ENCODE peak calls at places on chromosomes 3 and 15, in ten cellular contexts. P, W, M, Y, K, J, H, G, Q and E are unnamed samples.

GRCh38 chr3:71528816-71529215 is 54.7 kb downstream of the FOXP1 start:
- DNase-seq in K (no peak), G (no peak), P (no peak), M (no peak), Y (no peak), Q (no peak), W (no peak), J (no peak), H (no peak), E (no peak)

GRCh38 chr3:149784064-149784704 is 8.2 kb downstream of the ANKUB1 start:
- DNase-seq in M (no peak), W (no peak), Q (peak; percentile 34), H (no peak), Y (no peak), P (no peak), G (peak; percentile 20), K (peak; percentile 6), J (no peak), E (no peak)

GRCh38 chr3:194738254-194739093 is 52.8 kb downstream of the FAM43A start:
- DNase-seq in G (peak; percentile 76), Y (no peak), K (peak; percentile 93), P (no peak), W (peak; percentile 50), M (peak; percentile 92), Q (peak; percentile 72), J (no peak), H (no peak), E (no peak)

GRCh38 chr3:106333911-106334618 is 465.3 kb upstream of the CBLB start:
- DNase-seq in M (no peak), H (peak; percentile 66), Q (peak; percentile 75), P (no peak), W (no peak), J (no peak), Y (no peak), K (peak; percentile 43), G (no peak), E (no peak)

GRCh38 chr15:77192451-77192850 is 121.5 kb upstream of the TSPAN3 start:
- DNase-seq in Q (no peak), P (no peak), M (no peak), G (no peak), H (no peak), K (no peak), Y (no peak), W (no peak), J (no peak), E (no peak)

GRCh38 chr15:45200799-45201556 is 13.2 kb upstream of the SHF start:
- DNase-seq in K (peak; percentile 85), G (peak; percentile 81), M (peak; percentile 91), P (peak; percentile 78), Y (peak; percentile 72), W (peak; percentile 85), H (peak; percentile 71), Q (peak; percentile 83), J (peak; percentile 88), E (no peak)

GRCh38 chr3:194133661-194134230 is 2.2 kb upstream of the HES1 start:
- DNase-seq in M (peak; percentile 82), Q (peak; percentile 55), K (peak; percentile 83), P (peak; percentile 87), Y (no peak), G (peak; percentile 76), H (no peak), J (no peak), W (peak; percentile 82), E (no peak)

GRCh38 chr3:186453531-186453930 is 90.6 kb downstream of the CRYGS start:
- DNase-seq in M (no peak), K (no peak), H (no peak), W (no peak), Y (no peak), G (no peak), P (no peak), J (no peak), Q (no peak), E (no peak)

GRCh38 chr3:87780808-87781207 is 278.0 kb downstream of the CGGBP1 start:
- DNase-seq in Q (no peak), Y (no peak), P (no peak), W (no peak), K (no peak), G (no peak), M (no peak), J (no peak), H (no peak), E (no peak)

GRCh38 chr3:40574661-40575060 is 49.9 kb downstream of the ZNF621 start:
- DNase-seq in K (peak; percentile 34), G (no peak), M (no peak), Y (no peak), W (no peak), Q (no peak), H (no peak), P (no peak), J (no peak), E (no peak)

GRCh38 chr3:124886168-124887051 is 755 bp downstream of the ITGB5 start:
- DNase-seq in P (peak; percentile 68), Q (peak; percentile 38), M (peak; percentile 74), Y (peak; percentile 70), W (peak; percentile 84), K (peak; percentile 81), H (no peak), J (no peak), G (peak; percentile 40), E (no peak)

GRCh38 chr15:48833526-48833925 is 22.7 kb upstream of the CEP152 start:
- DNase-seq in W (no peak), H (no peak), M (no peak), K (no peak), J (no peak), Q (no peak), G (no peak), P (no peak), Y (no peak), E (no peak)

GRCh38 chr3:110414851-110415250 is 656.8 kb upstream of the NECTIN3 start:
- DNase-seq in P (peak; percentile 31), W (no peak), M (no peak), H (no peak), Y (no peak), J (no peak), Q (peak; percentile 88), K (peak; percentile 84), G (peak; percentile 79), E (no peak)

GRCh38 chr3:104206925-104207324 is 1159.8 kb upstream of the ALCAM start:
- DNase-seq in G (no peak), P (peak; percentile 38), W (peak; percentile 40), J (no peak), M (no peak), H (no peak), Q (no peak), K (no peak), Y (no peak), E (no peak)

GRCh38 chr3:156552973-156553372 is 1.9 kb downstream of the SSR3 start:
- DNase-seq in W (no peak), Y (no peak), G (no peak), P (no peak), M (no peak), K (no peak), J (no peak), Q (no peak), H (no peak), E (no peak)
- H3K4me1 ChIP-seq in W (peaks cover 17% of the 10 kb centered on the region), Y (peaks cover 45% of the 10 kb centered on the region), G (peaks cover 59% of the 10 kb centered on the region), P (peaks cover 58% of the 10 kb centered on the region), M (peaks cover 47% of the 10 kb centered on the region), K (peaks cover 52% of the 10 kb centered on the region), J (peaks cover 12% of the 10 kb centered on the region), Q (peaks cover 13% of the 10 kb centered on the region), H (peaks cover 40% of the 10 kb centered on the region), E (no peaks in the 10 kb centered on the region)

GRCh38 chr3:138940446-138940845 is 6.5 kb downstream of the FOXL2 start:
- DNase-seq in Y (no peak), M (no peak), G (no peak), H (no peak), J (no peak), Q (no peak), P (no peak), K (no peak), W (no peak), E (no peak)

GRCh38 chr3:138942861-138943623 is 3.9 kb downstream of the FOXL2 start:
- DNase-seq in Y (no peak), H (no peak), K (no peak), P (no peak), J (no peak), W (no peak), M (no peak), G (no peak), Q (no peak), E (no peak)

GRCh38 chr3:138943724-138944131 is 3.2 kb downstream of the FOXL2 start:
- DNase-seq in K (no peak), H (no peak), J (no peak), M (no peak), Q (no peak), Y (no peak), W (no peak), P (no peak), G (peak; percentile 37), E (no peak)

GRCh38 chr3:138941259-138941885 is 5.6 kb downstream of the FOXL2 start:
- DNase-seq in M (no peak), K (peak; percentile 69), W (peak; percentile 61), Y (peak; percentile 36), J (no peak), H (no peak), P (peak; percentile 44), G (no peak), Q (peak; percentile 33), E (no peak)

GRCh38 chr3:138942271-138942670 is 4.7 kb downstream of the FOXL2 start:
- DNase-seq in K (no peak), Y (no peak), W (no peak), M (no peak), Q (no peak), H (no peak), G (no peak), J (no peak), P (no peak), E (no peak)
- H3K27me3 ChIP-seq in K (peaks cover 31% of the 10 kb centered on the region), Y (peaks cover 32% of the 10 kb centered on the region), W (peaks cover 97% of the 10 kb centered on the region), M (no peaks in the 10 kb centered on the region), Q (peaks cover 97% of the 10 kb centered on the region), H (peaks cover 73% of the 10 kb centered on the region), G (peaks cover 79% of the 10 kb centered on the region), J (no peaks in the 10 kb centered on the region), P (peaks cover 16% of the 10 kb centered on the region), E (peaks cover 85% of the 10 kb centered on the region)

DNA sequence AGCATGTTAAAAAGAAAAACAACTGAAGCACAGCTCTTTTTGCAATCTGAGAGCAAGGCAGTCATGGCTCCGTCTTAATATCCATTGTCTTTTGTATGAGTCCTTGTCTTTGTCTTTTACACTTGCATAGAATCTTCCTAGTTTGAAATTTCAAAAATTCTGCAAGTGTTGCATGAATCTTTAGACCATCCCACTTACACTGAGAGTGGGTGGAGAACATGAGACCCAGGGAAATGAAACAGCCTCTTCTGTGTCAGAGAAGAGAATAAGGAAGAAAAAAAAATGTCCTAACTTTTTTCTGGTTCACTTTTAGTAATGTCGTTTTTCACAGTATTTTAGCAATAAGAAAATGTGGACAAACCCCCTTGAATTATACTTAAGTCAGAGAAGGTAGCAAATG is 12.1 kb upstream of the DCLK3 start:
- DNase-seq in P (no peak), M (no peak), W (no peak), Q (no peak), H (no peak), Y (no peak), J (no peak), G (no peak), K (peak; percentile 17), E (no peak)
- H3K27ac ChIP-seq in P (no peak overlapping the region), M (no peak overlapping the region), W (no peak overlapping the region), Q (no peak overlapping the region), H (no peak overlapping the region), Y (no peak overlapping the region), J (no peak overlapping the region), G (no peak overlapping the region), K (no peak overlapping the region), E (no peak overlapping the region)

DNA sequence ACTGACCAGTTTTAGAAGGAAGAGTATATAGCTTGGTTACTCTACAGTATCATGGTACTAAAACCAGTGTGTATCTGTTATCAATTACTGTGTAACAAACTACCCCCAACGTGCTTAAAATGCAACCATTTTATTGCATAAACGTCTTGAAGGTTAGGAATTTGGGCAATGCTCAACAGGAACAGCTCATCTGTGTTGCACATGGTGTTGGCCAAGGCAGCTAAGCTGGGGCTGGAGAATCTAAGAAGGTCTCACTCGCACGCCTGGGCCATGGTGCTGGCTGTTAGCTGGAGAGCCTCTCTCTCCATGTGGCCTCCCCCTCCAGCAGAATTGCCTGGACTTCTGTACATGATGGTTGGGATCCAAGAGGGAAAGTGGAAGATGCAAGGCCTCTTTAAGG is 81.2 kb upstream of the THBS1 start:
- DNase-seq in Q (no peak), W (no peak), M (no peak), H (no peak), K (peak; percentile 30), P (no peak), G (no peak), Y (no peak), J (no peak), E (no peak)
- H3K4me1 ChIP-seq in Q (peaks cover 35% of the 10 kb centered on the region), W (peaks cover 12% of the 10 kb centered on the region), M (no peaks in the 10 kb centered on the region), H (no peaks in the 10 kb centered on the region), K (peaks cover 48% of the 10 kb centered on the region), P (no peaks in the 10 kb centered on the region), G (no peaks in the 10 kb centered on the region), Y (peaks cover 23% of the 10 kb centered on the region), J (no peaks in the 10 kb centered on the region), E (no peaks in the 10 kb centered on the region)